ENCODE peak calls at places on chromosomes 6 and 20, in seven cellular contexts. G is body of pancreas; K is lower leg skin; P is stomach; I is CD8-positive, alpha-beta T cell; T is left ventricle myocardium inferior; F is spleen. Q is an unnamed sample.

GRCh38 chr20:51732454-51732791 is 35.8 kb downstream of the ATP9A start:
- DNase-seq in G (no peak), K (no peak), P (no peak), I (no peak), T (no peak), F (no peak), Q (no peak)

GRCh38 chr6:70423189-70424133 is 10.2 kb downstream of the FAM135A start:
- DNase-seq in G (no peak), K (no peak), P (no peak), I (no peak), T (no peak), F (no peak), Q (no peak)

GRCh38 chr20:62198931-62199330 is 16.1 kb downstream of the MTG2 start:
- DNase-seq in G (no peak), K (no peak), P (no peak), I (no peak), T (no peak), F (peak; percentile 50), Q (no peak)

GRCh38 chr20:17849901-17850673 is 118.5 kb downstream of the SNX5 start:
- DNase-seq in G (no peak), K (no peak), P (peak; percentile 72), I (no peak), T (peak; percentile 76), F (no peak), Q (peak; percentile 97)

GRCh38 chr20:22584630-22584921 is 204 bp upstream of the FOXA2 start:
- DNase-seq in G (peak; percentile 94), K (no peak), P (peak; percentile 92), I (no peak), T (no peak), F (no peak), Q (no peak)

GRCh38 chr6:136866872-136867416 is 44.6 kb downstream of the PEX7 start:
- DNase-seq in G (no peak), K (no peak), P (no peak), I (no peak), T (no peak), F (no peak), Q (no peak)

GRCh38 chr6:17393335-17394191 is at the start of gene CAP2:
- DNase-seq in G (peak; percentile 64), K (peak; percentile 89), P (peak; percentile 28), I (no peak), T (peak; percentile 68), F (no peak), Q (no peak)

GRCh38 chr6:132650413-132650812 is 8.6 kb downstream of the TAAR1 start:
- DNase-seq in G (no peak), K (no peak), P (no peak), I (no peak), T (no peak), F (no peak), Q (no peak)

GRCh38 chr6:41411961-41412360 is 76.6 kb downstream of the NCR2 start:
- DNase-seq in G (no peak), K (no peak), P (no peak), I (no peak), T (no peak), F (no peak), Q (no peak)

GRCh38 chr6:141347906-141348492 is 784.7 kb upstream of the GJE1 start:
- DNase-seq in G (no peak), K (no peak), P (no peak), I (no peak), T (no peak), F (no peak), Q (no peak)

DNA sequence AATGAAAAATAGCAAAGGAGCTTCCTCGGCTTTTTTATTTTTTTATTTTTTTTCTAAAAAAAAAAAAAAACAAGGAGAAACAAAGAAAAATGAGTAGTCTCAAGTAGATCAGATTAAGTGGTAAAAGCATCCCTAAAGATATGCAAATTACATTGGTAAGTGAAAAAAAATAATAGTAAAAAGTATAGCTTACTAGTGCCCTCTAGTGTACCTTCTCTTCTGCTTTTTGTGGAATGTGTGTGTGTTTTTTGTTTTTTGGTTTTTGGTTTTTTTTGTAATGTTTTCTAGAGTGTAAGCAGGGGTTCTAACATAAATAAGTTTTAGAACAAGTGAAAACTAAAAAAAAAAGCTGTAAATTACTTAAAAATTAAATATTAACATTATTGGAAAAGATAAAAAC is 1062.0 kb downstream of the HACE1 start:
- DNase-seq in G (no peak), K (no peak), P (no peak), I (no peak), T (no peak), F (no peak), Q (no peak)
- TF ChIP-seq CTCF in G (peak; percentile 27), K (no peak), P (no peak), I (no peak), T (peak; percentile 16), F (no peak), Q (no peak)

GRCh38 chr20:38861071-38861401 is 55.5 kb downstream of the PPP1R16B start:
- DNase-seq in G (no peak), K (no peak), P (no peak), I (no peak), T (no peak), F (no peak), Q (no peak)

GRCh38 chr20:38864662-38865061 is 59.2 kb downstream of the PPP1R16B start:
- DNase-seq in G (no peak), K (peak; percentile 73), P (no peak), I (no peak), T (no peak), F (no peak), Q (no peak)

GRCh38 chr20:38866265-38867061 is 59.8 kb upstream of the FAM83D start:
- DNase-seq in G (no peak), K (no peak), P (no peak), I (no peak), T (no peak), F (no peak), Q (no peak)

GRCh38 chr20:38862226-38862625 is 56.7 kb downstream of the PPP1R16B start:
- DNase-seq in G (no peak), K (no peak), P (no peak), I (no peak), T (no peak), F (no peak), Q (no peak)

DNA sequence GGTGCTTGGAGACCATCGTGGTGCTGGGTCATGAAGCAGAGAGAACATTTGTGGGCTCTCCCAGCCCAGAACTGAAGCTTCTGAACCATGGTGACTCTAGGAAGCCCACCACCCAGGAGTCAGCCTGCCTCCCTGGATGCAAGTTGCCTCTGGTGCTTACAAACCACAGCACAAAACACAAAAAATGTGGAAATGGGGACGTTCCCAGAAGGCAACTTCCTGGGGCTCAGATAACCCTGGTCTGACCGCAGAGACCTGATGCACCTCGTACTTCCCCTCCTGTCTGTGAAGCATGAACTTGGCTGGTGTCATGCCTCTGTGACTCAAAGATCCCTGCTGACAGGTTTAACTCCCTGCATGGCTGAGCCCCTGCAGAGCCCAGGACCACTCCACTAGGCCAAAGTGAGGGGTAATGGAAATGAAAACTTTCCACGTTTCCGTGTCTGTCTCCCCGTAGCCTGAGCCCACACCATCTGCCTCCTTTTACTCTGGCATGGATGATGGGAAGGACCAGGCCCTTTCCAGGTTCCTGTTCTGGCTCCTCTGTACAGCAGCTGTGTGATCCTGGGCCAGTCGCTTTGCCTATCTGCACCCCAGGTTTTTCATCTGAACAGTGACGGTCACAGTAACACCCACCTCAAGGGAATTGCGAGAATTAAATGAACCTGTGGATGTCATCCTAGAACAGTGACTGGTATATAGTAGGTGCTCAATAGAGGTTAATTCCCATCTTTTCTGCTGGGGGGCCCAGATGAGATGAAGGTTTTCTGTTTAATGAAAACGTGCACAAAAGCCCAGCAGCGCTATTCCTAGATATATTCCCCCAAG is 57.7 kb downstream of the PPP1R16B start:
- DNase-seq in G (no peak), K (peak; percentile 76), P (no peak), I (peak; percentile 70), T (no peak), F (no peak), Q (no peak)
- H3K4me3 ChIP-seq in G (no peak overlapping the region), K (no peak overlapping the region), P (no peak overlapping the region), I (no peak overlapping the region), T (no peak overlapping the region), F (peak overlapping the region; percentile 25), Q (no peak overlapping the region)

DNA sequence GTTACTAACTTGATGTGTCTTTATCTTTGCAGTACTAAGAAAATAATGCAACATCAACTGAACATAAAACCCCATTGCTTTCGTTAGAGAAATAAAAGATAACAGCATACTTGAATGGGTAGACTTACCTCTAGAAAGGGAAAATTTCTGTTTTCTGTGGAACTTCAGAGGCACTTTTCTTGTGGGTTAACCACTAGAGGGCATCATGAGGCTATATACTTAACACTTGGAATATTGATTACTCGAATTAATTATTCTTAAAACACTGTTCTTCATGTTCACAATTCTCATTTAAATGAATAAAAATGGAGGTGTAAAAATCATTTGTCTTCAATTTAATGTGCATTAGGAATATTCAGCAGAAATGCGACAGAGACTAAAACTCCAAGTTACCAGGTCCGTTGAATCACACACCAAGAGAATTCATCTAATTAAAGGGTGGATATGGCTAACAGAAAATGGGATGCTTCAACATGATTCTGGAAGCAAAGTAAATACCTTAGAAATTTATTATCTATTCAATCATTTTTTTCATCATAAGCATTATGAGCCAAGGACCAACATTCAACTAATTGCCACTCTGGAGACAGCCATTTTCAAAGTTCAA is 330.8 kb upstream of the PREP start:
- DNase-seq in G (no peak), K (no peak), P (no peak), I (no peak), T (no peak), F (no peak), Q (no peak)
- TF ChIP-seq CTCF in G (peak; percentile 48), K (peak; percentile 12), P (no peak), I (peak; percentile 73), T (peak; percentile 71), F (peak; percentile 41), Q (no peak)

GRCh38 chr6:29975561-29975907 is 33.2 kb downstream of the HLA-A start:
- DNase-seq in G (no peak), K (no peak), P (no peak), I (no peak), T (no peak), F (no peak), Q (no peak)
- H3K4me3 ChIP-seq in G (peak overlapping the region; percentile 28), K (no peak overlapping the region), P (peak overlapping the region; percentile 47), I (peak overlapping the region; percentile 32), T (peak overlapping the region; percentile 74), F (peak overlapping the region; percentile 64), Q (peak overlapping the region; percentile 61)

GRCh38 chr6:93423542-93423941 is 4.2 kb upstream of the EPHA7 start:
- DNase-seq in G (peak; percentile 22), K (no peak), P (no peak), I (no peak), T (peak; percentile 11), F (no peak), Q (no peak)
- TF ChIP-seq CTCF in G (peak; percentile 25), K (no peak), P (no peak), I (no peak), T (peak; percentile 55), F (no peak), Q (no peak)

GRCh38 chr20:47281376-47281775 is 75.1 kb downstream of the ZMYND8 start:
- DNase-seq in G (no peak), K (no peak), P (no peak), I (no peak), T (no peak), F (no peak), Q (peak; percentile 28)

GRCh38 chr20:47284373-47284772 is 72.1 kb downstream of the ZMYND8 start:
- DNase-seq in G (no peak), K (peak; percentile 23), P (no peak), I (no peak), T (no peak), F (no peak), Q (no peak)

GRCh38 chr20:47280668-47281067 is 75.8 kb downstream of the ZMYND8 start:
- DNase-seq in G (no peak), K (peak; percentile 40), P (no peak), I (no peak), T (no peak), F (no peak), Q (no peak)

GRCh38 chr20:47283411-47283810 is 73.1 kb downstream of the ZMYND8 start:
- DNase-seq in G (no peak), K (no peak), P (no peak), I (no peak), T (no peak), F (no peak), Q (no peak)

GRCh38 chr20:47282864-47283263 is 73.6 kb downstream of the ZMYND8 start:
- DNase-seq in G (no peak), K (peak; percentile 13), P (no peak), I (no peak), T (no peak), F (no peak), Q (no peak)
- H3K4me3 ChIP-seq in G (no peak overlapping the region), K (no peak overlapping the region), P (no peak overlapping the region), I (no peak overlapping the region), T (no peak overlapping the region), F (no peak overlapping the region), Q (no peak overlapping the region)